ENCODE peak calls at places on chromosomes 5 and 9, in four cellular contexts. One of them, this sample, is unnamed.

GRCh38 chr5:136772541-136772940 is 407.2 kb upstream of the TRPC7 start:
- DNase-seq in CD4-positive, alpha-beta T cell: no peak
- DNase-seq in HL-60: no peak
- DNase-seq in fibroblast of lung: no peak
- DNase-seq in this sample: no peak

GRCh38 chr5:862367-863243 is 11.8 kb upstream of the ZDHHC11 start:
- DNase-seq in CD4-positive, alpha-beta T cell: no peak
- DNase-seq in HL-60: no peak
- DNase-seq in fibroblast of lung: peak; percentile 9
- DNase-seq in this sample: no peak

GRCh38 chr5:139760066-139761056 is 35.2 kb upstream of the PSD2 start:
- DNase-seq in fibroblast of lung: no peak
- DNase-seq in HL-60: no peak
- DNase-seq in CD4-positive, alpha-beta T cell: no peak
- DNase-seq in this sample: no peak

GRCh38 chr5:177605667-177606066 is 5.7 kb downstream of the B4GALT7 start:
- DNase-seq in fibroblast of lung: no peak
- DNase-seq in CD4-positive, alpha-beta T cell: no peak
- DNase-seq in HL-60: no peak
- DNase-seq in this sample: no peak

GRCh38 chr5:40374853-40375252 is 304.9 kb upstream of the PTGER4 start:
- DNase-seq in HL-60: no peak
- DNase-seq in fibroblast of lung: peak; percentile 9
- DNase-seq in CD4-positive, alpha-beta T cell: no peak
- DNase-seq in this sample: no peak

GRCh38 chr5:107254214-107254901 is 416.4 kb downstream of the EFNA5 start:
- DNase-seq in CD4-positive, alpha-beta T cell: no peak
- DNase-seq in fibroblast of lung: no peak
- DNase-seq in HL-60: no peak
- DNase-seq in this sample: no peak

GRCh38 chr9:83032065-83032625 is 30.8 kb downstream of the RASEF start:
- DNase-seq in HL-60: no peak
- DNase-seq in CD4-positive, alpha-beta T cell: no peak
- DNase-seq in fibroblast of lung: no peak
- DNase-seq in this sample: no peak

GRCh38 chr9:132946216-132946615 is 1.8 kb upstream of the TSC1 start:
- DNase-seq in CD4-positive, alpha-beta T cell: no peak
- DNase-seq in HL-60: no peak
- DNase-seq in fibroblast of lung: no peak
- DNase-seq in this sample: no peak

GRCh38 chr9:129006328-129007034 is 21.6 kb downstream of the SH3GLB2 start:
- DNase-seq in HL-60: peak; percentile 46
- DNase-seq in fibroblast of lung: peak; percentile 79
- DNase-seq in CD4-positive, alpha-beta T cell: peak; percentile 33
- DNase-seq in this sample: peak; percentile 53

DNA sequence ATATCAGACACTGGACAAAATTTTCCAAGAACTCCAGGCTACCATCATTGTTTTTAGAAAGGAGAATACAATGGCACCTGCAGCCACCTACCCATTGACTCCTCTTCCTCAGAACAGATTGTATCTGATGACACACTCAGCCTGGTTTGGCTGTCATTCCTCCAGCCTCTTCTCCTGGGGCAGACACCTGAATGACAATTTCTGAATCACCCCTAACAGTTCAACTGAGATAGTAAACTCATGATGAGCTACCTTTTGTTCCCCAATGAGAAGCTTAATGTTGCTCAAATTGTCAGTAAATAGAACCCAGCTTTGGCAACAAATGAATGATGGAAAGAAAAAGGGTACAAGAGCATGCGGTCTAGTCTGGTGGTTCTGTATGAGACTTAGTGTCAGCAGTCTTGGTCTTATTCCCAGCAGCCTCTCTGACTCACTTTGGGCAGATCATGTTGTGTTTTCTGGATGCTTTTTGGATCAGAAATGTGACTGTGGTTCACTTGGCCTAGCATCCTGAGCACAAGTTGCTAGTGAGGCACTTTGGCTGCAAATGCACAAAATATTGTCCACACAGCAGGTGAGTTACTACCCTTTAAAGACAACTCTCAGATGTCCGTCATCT is 78.3 kb downstream of the MAMDC2 start:
- DNase-seq in HL-60: no peak
- DNase-seq in CD4-positive, alpha-beta T cell: no peak
- DNase-seq in fibroblast of lung: peak; percentile 27
- DNase-seq in this sample: no peak
- H3K27ac ChIP-seq in HL-60: no peak overlapping the region
- H3K27ac ChIP-seq in CD4-positive, alpha-beta T cell: no peak overlapping the region
- H3K27ac ChIP-seq in fibroblast of lung: no peak overlapping the region
- H3K27ac ChIP-seq in this sample: no peak overlapping the region

GRCh38 chr9:92657296-92658094 is 12.4 kb downstream of the IPPK start:
- DNase-seq in fibroblast of lung: no peak
- DNase-seq in HL-60: no peak
- DNase-seq in CD4-positive, alpha-beta T cell: no peak
- DNase-seq in this sample: no peak
- H3K27ac ChIP-seq in fibroblast of lung: no peak overlapping the region
- H3K27ac ChIP-seq in HL-60: no peak overlapping the region
- H3K27ac ChIP-seq in CD4-positive, alpha-beta T cell: no peak overlapping the region
- H3K27ac ChIP-seq in this sample: no peak overlapping the region

GRCh38 chr5:142433526-142434321 is 108.9 kb upstream of the SPRY4 start:
- DNase-seq in fibroblast of lung: peak; percentile 42
- DNase-seq in HL-60: no peak
- DNase-seq in CD4-positive, alpha-beta T cell: no peak
- DNase-seq in this sample: no peak

GRCh38 chr5:142435410-142436115 is 110.7 kb upstream of the SPRY4 start:
- DNase-seq in HL-60: no peak
- DNase-seq in fibroblast of lung: no peak
- DNase-seq in CD4-positive, alpha-beta T cell: no peak
- DNase-seq in this sample: no peak

GRCh38 chr5:142432961-142433360 is 108.1 kb upstream of the SPRY4 start:
- DNase-seq in HL-60: no peak
- DNase-seq in CD4-positive, alpha-beta T cell: peak; percentile 31
- DNase-seq in fibroblast of lung: no peak
- DNase-seq in this sample: no peak

GRCh38 chr5:142432369-142432863 is 107.6 kb upstream of the SPRY4 start:
- DNase-seq in CD4-positive, alpha-beta T cell: no peak
- DNase-seq in HL-60: no peak
- DNase-seq in fibroblast of lung: no peak
- DNase-seq in this sample: no peak

DNA sequence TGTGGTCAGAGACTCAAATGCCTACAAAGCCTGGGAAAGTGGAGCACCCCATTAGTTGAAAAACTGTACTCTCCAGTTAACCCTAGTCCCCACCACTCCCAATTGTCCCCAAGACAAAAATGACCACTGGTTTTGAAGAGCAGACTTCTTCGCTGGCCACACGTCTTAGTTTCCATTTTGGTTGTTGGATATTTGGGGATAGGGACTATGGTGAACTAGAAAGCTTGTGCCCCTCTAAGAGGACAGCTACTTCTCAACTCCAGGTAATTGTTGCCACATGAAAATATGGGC is 109.4 kb upstream of the SPRY4 start:
- DNase-seq in fibroblast of lung: no peak
- DNase-seq in HL-60: no peak
- DNase-seq in CD4-positive, alpha-beta T cell: no peak
- DNase-seq in this sample: no peak
- H3K27ac ChIP-seq in fibroblast of lung: no peak overlapping the region
- H3K27ac ChIP-seq in HL-60: no peak overlapping the region
- H3K27ac ChIP-seq in CD4-positive, alpha-beta T cell: no peak overlapping the region
- H3K27ac ChIP-seq in this sample: no peak overlapping the region

GRCh38 chr5:87389635-87390034 is 23.1 kb downstream of the CCNH start:
- DNase-seq in fibroblast of lung: no peak
- DNase-seq in CD4-positive, alpha-beta T cell: no peak
- DNase-seq in HL-60: no peak
- DNase-seq in this sample: no peak
- H3K27ac ChIP-seq in fibroblast of lung: no peak overlapping the region
- H3K27ac ChIP-seq in CD4-positive, alpha-beta T cell: no peak overlapping the region
- H3K27ac ChIP-seq in HL-60: no peak overlapping the region
- H3K27ac ChIP-seq in this sample: no peak overlapping the region

GRCh38 chr5:31392061-31392460 is 139.8 kb downstream of the DROSHA start:
- DNase-seq in fibroblast of lung: no peak
- DNase-seq in CD4-positive, alpha-beta T cell: no peak
- DNase-seq in HL-60: no peak
- DNase-seq in this sample: no peak
- H3K27ac ChIP-seq in fibroblast of lung: no peak overlapping the region
- H3K27ac ChIP-seq in CD4-positive, alpha-beta T cell: no peak overlapping the region
- H3K27ac ChIP-seq in HL-60: no peak overlapping the region
- H3K27ac ChIP-seq in this sample: no peak overlapping the region

DNA sequence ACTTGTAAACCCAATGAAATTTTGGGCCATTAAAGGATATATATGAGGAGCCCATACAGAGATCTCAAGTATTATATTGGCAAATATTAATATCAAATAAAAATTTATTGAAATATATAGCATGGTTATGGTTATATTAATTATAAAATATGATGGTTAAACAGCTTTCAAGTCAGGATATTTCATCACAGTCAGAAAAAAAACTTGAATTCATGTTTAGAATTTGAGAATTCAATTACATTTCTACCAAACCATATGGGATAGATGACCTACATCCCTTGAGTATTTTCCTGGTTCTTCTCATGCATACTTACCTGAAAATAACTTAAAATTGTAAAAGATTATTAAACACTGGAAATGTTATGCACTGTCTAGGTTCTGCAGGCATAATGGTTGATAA is 956.1 kb upstream of the EDIL3 start:
- DNase-seq in HL-60: no peak
- DNase-seq in fibroblast of lung: no peak
- DNase-seq in CD4-positive, alpha-beta T cell: no peak
- DNase-seq in this sample: no peak
- H3K27ac ChIP-seq in HL-60: no peak overlapping the region
- H3K27ac ChIP-seq in fibroblast of lung: no peak overlapping the region
- H3K27ac ChIP-seq in CD4-positive, alpha-beta T cell: no peak overlapping the region
- H3K27ac ChIP-seq in this sample: no peak overlapping the region